ENCODE peak calls at places on chromosomes 11 and 22, in five cellular contexts. One of them, this sample, is unnamed.
A peak's percentile ranks its signal among the peaks of the same experiment; 100 is the strongest.

GRCh38 chr11:12189543-12190235 is 79.3 kb downstream of the MICAL2 start:
- DNase-seq in OCI-LY7: no peak
- DNase-seq in tibial nerve: no peak
- DNase-seq in upper lobe of left lung: no peak
- DNase-seq in mammary epithelial cell: peak; percentile 97
- DNase-seq in this sample: no peak

GRCh38 chr11:14075118-14075601 is 112.6 kb downstream of the SPON1 start:
- DNase-seq in OCI-LY7: no peak
- DNase-seq in tibial nerve: no peak
- DNase-seq in upper lobe of left lung: no peak
- DNase-seq in mammary epithelial cell: peak; percentile 89
- DNase-seq in this sample: no peak

GRCh38 chr11:18775492-18776292 is 15.9 kb downstream of the PTPN5 start:
- DNase-seq in OCI-LY7: peak; percentile 57
- DNase-seq in tibial nerve: peak; percentile 36
- DNase-seq in upper lobe of left lung: no peak
- DNase-seq in mammary epithelial cell: peak; percentile 31
- DNase-seq in this sample: peak; percentile 52

GRCh38 chr11:111324277-111324720 is 26.0 kb downstream of the POU2AF3 start:
- DNase-seq in OCI-LY7: no peak
- DNase-seq in tibial nerve: no peak
- DNase-seq in upper lobe of left lung: no peak
- DNase-seq in mammary epithelial cell: no peak
- DNase-seq in this sample: no peak

GRCh38 chr22:36194971-36195370 is 6.6 kb downstream of the APOL4 start:
- DNase-seq in OCI-LY7: peak; percentile 58
- DNase-seq in tibial nerve: no peak
- DNase-seq in upper lobe of left lung: no peak
- DNase-seq in mammary epithelial cell: peak; percentile 32
- DNase-seq in this sample: peak; percentile 71

GRCh38 chr11:65352783-65353182 is 1.8 kb upstream of the TIGD3 start:
- DNase-seq in OCI-LY7: peak; percentile 44
- DNase-seq in tibial nerve: no peak
- DNase-seq in upper lobe of left lung: no peak
- DNase-seq in mammary epithelial cell: no peak
- DNase-seq in this sample: no peak

GRCh38 chr11:106724293-106724892 is 293.9 kb downstream of the GUCY1A2 start:
- DNase-seq in OCI-LY7: no peak
- DNase-seq in tibial nerve: no peak
- DNase-seq in upper lobe of left lung: no peak
- DNase-seq in mammary epithelial cell: no peak
- DNase-seq in this sample: no peak

GRCh38 chr22:17172172-17172833 is 13.2 kb upstream of the HDHD5 start:
- DNase-seq in OCI-LY7: no peak
- DNase-seq in tibial nerve: no peak
- DNase-seq in upper lobe of left lung: peak; percentile 51
- DNase-seq in mammary epithelial cell: peak; percentile 11
- DNase-seq in this sample: no peak

GRCh38 chr11:10659339-10660216 is 34.0 kb downstream of the IRAG1 start:
- DNase-seq in OCI-LY7: no peak
- DNase-seq in tibial nerve: no peak
- DNase-seq in upper lobe of left lung: no peak
- DNase-seq in mammary epithelial cell: peak; percentile 73
- DNase-seq in this sample: peak; percentile 86

GRCh38 chr11:71525938-71526495 is 1.1 kb upstream of the KRTAP5-7 start:
- DNase-seq in OCI-LY7: no peak
- DNase-seq in tibial nerve: no peak
- DNase-seq in upper lobe of left lung: no peak
- DNase-seq in mammary epithelial cell: no peak
- DNase-seq in this sample: no peak

GRCh38 chr22:23256986-23257888 is 76.9 kb downstream of the BCR start:
- DNase-seq in OCI-LY7: no peak
- DNase-seq in tibial nerve: peak; percentile 79
- DNase-seq in upper lobe of left lung: peak; percentile 65
- DNase-seq in mammary epithelial cell: peak; percentile 32
- DNase-seq in this sample: no peak

GRCh38 chr11:100870138-100870537 is 183.1 kb downstream of the ARHGAP42 start:
- DNase-seq in OCI-LY7: no peak
- DNase-seq in tibial nerve: no peak
- DNase-seq in upper lobe of left lung: no peak
- DNase-seq in mammary epithelial cell: no peak
- DNase-seq in this sample: no peak

GRCh38 chr11:73851046-73851764 is 25.4 kb downstream of the COA4 start:
- DNase-seq in OCI-LY7: no peak
- DNase-seq in tibial nerve: no peak
- DNase-seq in upper lobe of left lung: no peak
- DNase-seq in mammary epithelial cell: no peak
- DNase-seq in this sample: no peak

GRCh38 chr11:130049260-130049659 is 20.4 kb upstream of the APLP2 start:
- DNase-seq in OCI-LY7: no peak
- DNase-seq in tibial nerve: no peak
- DNase-seq in upper lobe of left lung: no peak
- DNase-seq in mammary epithelial cell: no peak
- DNase-seq in this sample: no peak

GRCh38 chr11:95704865-95705264 is 84.7 kb downstream of the FAM76B start:
- DNase-seq in OCI-LY7: no peak
- DNase-seq in tibial nerve: no peak
- DNase-seq in upper lobe of left lung: no peak
- DNase-seq in mammary epithelial cell: no peak
- DNase-seq in this sample: no peak

GRCh38 chr22:41833369-41834004 is 582 bp downstream of the SREBF2 start:
- DNase-seq in OCI-LY7: peak; percentile 55
- DNase-seq in tibial nerve: peak; percentile 33
- DNase-seq in upper lobe of left lung: peak; percentile 92
- DNase-seq in mammary epithelial cell: peak; percentile 44
- DNase-seq in this sample: no peak

GRCh38 chr22:19483481-19484244 is 3.9 kb downstream of the CDC45 start:
- DNase-seq in OCI-LY7: no peak
- DNase-seq in tibial nerve: no peak
- DNase-seq in upper lobe of left lung: no peak
- DNase-seq in mammary epithelial cell: peak; percentile 68
- DNase-seq in this sample: peak; percentile 67

GRCh38 chr11:36774603-36775002 is 176.6 kb upstream of the RAG2 start:
- DNase-seq in OCI-LY7: no peak
- DNase-seq in tibial nerve: no peak
- DNase-seq in upper lobe of left lung: no peak
- DNase-seq in mammary epithelial cell: peak; percentile 92
- DNase-seq in this sample: no peak

GRCh38 chr11:130531061-130531460 is 82.6 kb downstream of the ADAMTS15 start:
- DNase-seq in OCI-LY7: no peak
- DNase-seq in tibial nerve: no peak
- DNase-seq in upper lobe of left lung: no peak
- DNase-seq in mammary epithelial cell: no peak
- DNase-seq in this sample: no peak

GRCh38 chr22:40509401-40510134 is 127.0 kb downstream of the MRTFA start:
- DNase-seq in OCI-LY7: no peak
- DNase-seq in tibial nerve: no peak
- DNase-seq in upper lobe of left lung: no peak
- DNase-seq in mammary epithelial cell: peak; percentile 72
- DNase-seq in this sample: peak; percentile 79

GRCh38 chr22:20550851-20551744 is 43.7 kb downstream of the MED15 start:
- DNase-seq in OCI-LY7: no peak
- DNase-seq in tibial nerve: no peak
- DNase-seq in upper lobe of left lung: peak; percentile 58
- DNase-seq in mammary epithelial cell: no peak
- DNase-seq in this sample: peak; percentile 73

GRCh38 chr11:111438846-111439520 is 59.9 kb upstream of the POU2AF1 start:
- DNase-seq in OCI-LY7: peak; percentile 90
- DNase-seq in tibial nerve: no peak
- DNase-seq in upper lobe of left lung: peak; percentile 12
- DNase-seq in mammary epithelial cell: no peak
- DNase-seq in this sample: no peak

GRCh38 chr11:35035894-35036408 is 103.0 kb upstream of the CD44 start:
- DNase-seq in OCI-LY7: peak; percentile 29
- DNase-seq in tibial nerve: no peak
- DNase-seq in upper lobe of left lung: no peak
- DNase-seq in mammary epithelial cell: peak; percentile 95
- DNase-seq in this sample: peak; percentile 98

GRCh38 chr11:62132188-62132587 is 8.4 kb downstream of the INCENP start:
- DNase-seq in OCI-LY7: no peak
- DNase-seq in tibial nerve: no peak
- DNase-seq in upper lobe of left lung: no peak
- DNase-seq in mammary epithelial cell: peak; percentile 57
- DNase-seq in this sample: no peak

GRCh38 chr22:17159504-17159951 is 451 bp upstream of the HDHD5 start:
- DNase-seq in OCI-LY7: no peak
- DNase-seq in tibial nerve: no peak
- DNase-seq in upper lobe of left lung: peak; percentile 88
- DNase-seq in mammary epithelial cell: peak; percentile 64
- DNase-seq in this sample: peak; percentile 20

GRCh38 chr11:124442442-124442841 is 3.1 kb downstream of the OR8B8 start:
- DNase-seq in OCI-LY7: no peak
- DNase-seq in tibial nerve: no peak
- DNase-seq in upper lobe of left lung: no peak
- DNase-seq in mammary epithelial cell: no peak
- DNase-seq in this sample: peak; percentile 4

DNA sequence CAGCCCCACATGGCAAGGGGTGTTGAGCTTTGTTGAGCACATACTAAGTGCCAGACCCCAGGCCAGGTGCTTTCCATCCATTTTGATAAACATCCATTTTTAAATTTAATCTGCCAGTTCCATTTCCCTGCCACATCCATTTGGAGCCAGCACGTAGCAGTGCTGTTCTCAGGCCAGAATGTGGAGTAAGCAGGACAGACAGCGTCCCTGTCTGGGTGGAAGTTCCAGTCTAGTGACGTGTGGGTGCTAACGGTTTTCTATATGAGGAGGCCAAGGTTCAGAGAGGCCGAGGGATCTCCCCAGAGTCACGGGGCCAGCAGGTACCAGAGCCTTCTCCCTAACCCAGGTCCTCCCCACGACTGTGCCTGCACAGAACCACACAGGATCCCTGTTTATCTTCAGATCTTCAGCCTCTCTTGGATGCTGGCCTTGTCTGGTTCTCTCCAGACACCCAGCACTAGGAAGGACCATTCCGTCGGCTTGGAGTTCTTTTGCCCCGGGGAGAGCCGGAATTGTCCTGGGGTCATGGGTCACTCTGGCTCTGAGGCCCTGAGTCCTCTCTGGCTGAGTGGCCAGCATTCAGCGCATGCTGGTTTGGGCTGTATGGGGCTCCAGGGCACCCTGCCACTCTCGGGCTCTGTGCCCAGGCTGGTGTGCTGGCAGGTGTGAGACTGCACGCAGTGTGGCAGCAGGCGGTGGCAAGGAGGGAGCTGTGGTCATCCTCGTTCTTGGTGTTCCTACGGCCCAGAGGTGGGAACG is 63.6 kb upstream of the PPARA start:
- DNase-seq in OCI-LY7: no peak
- DNase-seq in tibial nerve: peak; percentile 13
- DNase-seq in upper lobe of left lung: peak; percentile 61
- DNase-seq in mammary epithelial cell: peak; percentile 72
- DNase-seq in this sample: no peak
- H3K4me3 ChIP-seq in OCI-LY7: no peak overlapping the region
- H3K4me3 ChIP-seq in tibial nerve: peak overlapping the region; percentile 29
- H3K4me3 ChIP-seq in upper lobe of left lung: no peak overlapping the region
- H3K4me3 ChIP-seq in mammary epithelial cell: peak overlapping the region; percentile 95
- H3K4me3 ChIP-seq in this sample: no peak overlapping the region

GRCh38 chr11:109425554-109425953 is 3.6 kb downstream of the C11orf87 start:
- DNase-seq in OCI-LY7: no peak
- DNase-seq in tibial nerve: no peak
- DNase-seq in upper lobe of left lung: no peak
- DNase-seq in mammary epithelial cell: no peak
- DNase-seq in this sample: no peak
- TF ChIP-seq CTCF in OCI-LY7: no peak
- TF ChIP-seq CTCF in tibial nerve: no peak
- TF ChIP-seq CTCF in upper lobe of left lung: no peak
- TF ChIP-seq CTCF in mammary epithelial cell: no peak
- TF ChIP-seq CTCF in this sample: peak; percentile 30

GRCh38 chr11:47837292-47837691 is 10.9 kb downstream of the NUP160 start:
- DNase-seq in OCI-LY7: no peak
- DNase-seq in tibial nerve: no peak
- DNase-seq in upper lobe of left lung: no peak
- DNase-seq in mammary epithelial cell: no peak
- DNase-seq in this sample: no peak
- H3K36me3 ChIP-seq in OCI-LY7: peaks cover 99% of the 10 kb centered on the region
- H3K36me3 ChIP-seq in tibial nerve: peaks cover 12% of the 10 kb centered on the region
- H3K36me3 ChIP-seq in upper lobe of left lung: peaks cover 100% of the 10 kb centered on the region
- H3K36me3 ChIP-seq in mammary epithelial cell: peaks cover 42% of the 10 kb centered on the region
- H3K36me3 ChIP-seq in this sample: peaks cover 67% of the 10 kb centered on the region

GRCh38 chr11:116853461-116854073 is 16.1 kb upstream of the APOA1 start:
- DNase-seq in OCI-LY7: peak; percentile 71
- DNase-seq in tibial nerve: no peak
- DNase-seq in upper lobe of left lung: no peak
- DNase-seq in mammary epithelial cell: peak; percentile 96
- DNase-seq in this sample: peak; percentile 88
- H3K4me3 ChIP-seq in OCI-LY7: no peak overlapping the region
- H3K4me3 ChIP-seq in tibial nerve: no peak overlapping the region
- H3K4me3 ChIP-seq in upper lobe of left lung: no peak overlapping the region
- H3K4me3 ChIP-seq in mammary epithelial cell: no peak overlapping the region
- H3K4me3 ChIP-seq in this sample: peak overlapping the region; percentile 13